ENCODE peak calls at places on chromosomes 16 and 17, in ten cellular contexts. One of them, this sample, is unnamed.

GRCh38 chr16:21277927-21278706 is at the start of gene CRYM:
- DNase-seq in activated CD8-positive, alpha-beta memory T cell treated with anti-CD3 and anti-CD28 coated beads for 1 hour: peak; percentile 5
- DNase-seq in spleen: peak; percentile 89
- DNase-seq in naive thymus-derived CD8-positive, alpha-beta T cell: peak; percentile 15
- DNase-seq in effector CD4-positive, alpha-beta T cell: peak; percentile 9
- DNase-seq in NCI-H1930: peak; percentile 75
- DNase-seq in activated effector memory CD4-positive, alpha-beta T cell treated with Interleukin-2 at 50 U/mL for 16 hours: no peak
- DNase-seq in A172: peak; percentile 40
- DNase-seq in NCI-H1092: peak; percentile 9
- DNase-seq in WTC11: peak; percentile 82
- DNase-seq in this sample: no peak

GRCh38 chr16:56246051-56246817 is 54.9 kb downstream of the GNAO1 start:
- DNase-seq in NCI-H1930: no peak
- DNase-seq in naive thymus-derived CD8-positive, alpha-beta T cell: no peak
- DNase-seq in effector CD4-positive, alpha-beta T cell: no peak
- DNase-seq in activated effector memory CD4-positive, alpha-beta T cell treated with Interleukin-2 at 50 U/mL for 16 hours: no peak
- DNase-seq in activated CD8-positive, alpha-beta memory T cell treated with anti-CD3 and anti-CD28 coated beads for 1 hour: no peak
- DNase-seq in WTC11: no peak
- DNase-seq in A172: peak; percentile 70
- DNase-seq in NCI-H1092: no peak
- DNase-seq in spleen: no peak
- DNase-seq in this sample: no peak

GRCh38 chr17:32111141-32111771 is 31.0 kb upstream of the RHOT1 start:
- DNase-seq in A172: peak; percentile 28
- DNase-seq in spleen: no peak
- DNase-seq in NCI-H1930: peak; percentile 88
- DNase-seq in activated CD8-positive, alpha-beta memory T cell treated with anti-CD3 and anti-CD28 coated beads for 1 hour: no peak
- DNase-seq in activated effector memory CD4-positive, alpha-beta T cell treated with Interleukin-2 at 50 U/mL for 16 hours: peak; percentile 8
- DNase-seq in effector CD4-positive, alpha-beta T cell: no peak
- DNase-seq in WTC11: peak; percentile 73
- DNase-seq in NCI-H1092: no peak
- DNase-seq in naive thymus-derived CD8-positive, alpha-beta T cell: peak; percentile 47
- DNase-seq in this sample: peak; percentile 42

GRCh38 chr17:385195-385835 is 32.7 kb upstream of the RPH3AL start:
- DNase-seq in WTC11: peak; percentile 63
- DNase-seq in effector CD4-positive, alpha-beta T cell: no peak
- DNase-seq in naive thymus-derived CD8-positive, alpha-beta T cell: no peak
- DNase-seq in activated CD8-positive, alpha-beta memory T cell treated with anti-CD3 and anti-CD28 coated beads for 1 hour: peak; percentile 13
- DNase-seq in A172: no peak
- DNase-seq in activated effector memory CD4-positive, alpha-beta T cell treated with Interleukin-2 at 50 U/mL for 16 hours: no peak
- DNase-seq in NCI-H1930: no peak
- DNase-seq in spleen: peak; percentile 83
- DNase-seq in NCI-H1092: no peak
- DNase-seq in this sample: no peak

GRCh38 chr16:30006095-30006473 is 4.7 kb downstream of the DOC2A start:
- DNase-seq in spleen: no peak
- DNase-seq in effector CD4-positive, alpha-beta T cell: no peak
- DNase-seq in WTC11: no peak
- DNase-seq in NCI-H1092: no peak
- DNase-seq in NCI-H1930: no peak
- DNase-seq in activated CD8-positive, alpha-beta memory T cell treated with anti-CD3 and anti-CD28 coated beads for 1 hour: no peak
- DNase-seq in activated effector memory CD4-positive, alpha-beta T cell treated with Interleukin-2 at 50 U/mL for 16 hours: no peak
- DNase-seq in naive thymus-derived CD8-positive, alpha-beta T cell: no peak
- DNase-seq in A172: no peak
- DNase-seq in this sample: no peak

GRCh38 chr16:66923247-66923851 is 2.0 kb downstream of the RRAD start:
- DNase-seq in WTC11: no peak
- DNase-seq in naive thymus-derived CD8-positive, alpha-beta T cell: no peak
- DNase-seq in A172: peak; percentile 42
- DNase-seq in activated CD8-positive, alpha-beta memory T cell treated with anti-CD3 and anti-CD28 coated beads for 1 hour: no peak
- DNase-seq in spleen: no peak
- DNase-seq in NCI-H1930: no peak
- DNase-seq in effector CD4-positive, alpha-beta T cell: no peak
- DNase-seq in NCI-H1092: peak; percentile 83
- DNase-seq in activated effector memory CD4-positive, alpha-beta T cell treated with Interleukin-2 at 50 U/mL for 16 hours: no peak
- DNase-seq in this sample: no peak

GRCh38 chr17:61411944-61412859 is 12.6 kb downstream of the TBX2 start:
- DNase-seq in activated CD8-positive, alpha-beta memory T cell treated with anti-CD3 and anti-CD28 coated beads for 1 hour: peak; percentile 69
- DNase-seq in activated effector memory CD4-positive, alpha-beta T cell treated with Interleukin-2 at 50 U/mL for 16 hours: peak; percentile 71
- DNase-seq in effector CD4-positive, alpha-beta T cell: peak; percentile 65
- DNase-seq in WTC11: peak; percentile 81
- DNase-seq in spleen: peak; percentile 95
- DNase-seq in A172: peak; percentile 50
- DNase-seq in NCI-H1092: peak; percentile 52
- DNase-seq in NCI-H1930: peak; percentile 91
- DNase-seq in naive thymus-derived CD8-positive, alpha-beta T cell: peak; percentile 64
- DNase-seq in this sample: peak; percentile 73

GRCh38 chr16:70695351-70696070 is 9.7 kb upstream of the MTSS2 start:
- DNase-seq in naive thymus-derived CD8-positive, alpha-beta T cell: no peak
- DNase-seq in effector CD4-positive, alpha-beta T cell: no peak
- DNase-seq in A172: peak; percentile 87
- DNase-seq in spleen: peak; percentile 87
- DNase-seq in activated CD8-positive, alpha-beta memory T cell treated with anti-CD3 and anti-CD28 coated beads for 1 hour: no peak
- DNase-seq in NCI-H1930: no peak
- DNase-seq in activated effector memory CD4-positive, alpha-beta T cell treated with Interleukin-2 at 50 U/mL for 16 hours: no peak
- DNase-seq in WTC11: no peak
- DNase-seq in NCI-H1092: peak; percentile 47
- DNase-seq in this sample: no peak

GRCh38 chr16:74107795-74108610 is 188.6 kb upstream of the PSMD7 start:
- DNase-seq in naive thymus-derived CD8-positive, alpha-beta T cell: no peak
- DNase-seq in effector CD4-positive, alpha-beta T cell: no peak
- DNase-seq in activated effector memory CD4-positive, alpha-beta T cell treated with Interleukin-2 at 50 U/mL for 16 hours: no peak
- DNase-seq in NCI-H1930: no peak
- DNase-seq in activated CD8-positive, alpha-beta memory T cell treated with anti-CD3 and anti-CD28 coated beads for 1 hour: no peak
- DNase-seq in A172: peak; percentile 57
- DNase-seq in NCI-H1092: no peak
- DNase-seq in WTC11: peak; percentile 80
- DNase-seq in spleen: no peak
- DNase-seq in this sample: no peak

GRCh38 chr17:57350266-57350665 is 93.9 kb downstream of the MSI2 start:
- DNase-seq in A172: no peak
- DNase-seq in spleen: no peak
- DNase-seq in WTC11: no peak
- DNase-seq in effector CD4-positive, alpha-beta T cell: no peak
- DNase-seq in NCI-H1930: no peak
- DNase-seq in activated CD8-positive, alpha-beta memory T cell treated with anti-CD3 and anti-CD28 coated beads for 1 hour: no peak
- DNase-seq in activated effector memory CD4-positive, alpha-beta T cell treated with Interleukin-2 at 50 U/mL for 16 hours: no peak
- DNase-seq in NCI-H1092: no peak
- DNase-seq in naive thymus-derived CD8-positive, alpha-beta T cell: no peak
- DNase-seq in this sample: no peak

GRCh38 chr17:48637323-48638260 is 11.4 kb upstream of the HOXB9 start:
- DNase-seq in A172: peak; percentile 45
- DNase-seq in WTC11: no peak
- DNase-seq in activated CD8-positive, alpha-beta memory T cell treated with anti-CD3 and anti-CD28 coated beads for 1 hour: no peak
- DNase-seq in NCI-H1092: no peak
- DNase-seq in naive thymus-derived CD8-positive, alpha-beta T cell: no peak
- DNase-seq in effector CD4-positive, alpha-beta T cell: no peak
- DNase-seq in spleen: no peak
- DNase-seq in NCI-H1930: no peak
- DNase-seq in activated effector memory CD4-positive, alpha-beta T cell treated with Interleukin-2 at 50 U/mL for 16 hours: no peak
- DNase-seq in this sample: no peak

GRCh38 chr16:88328313-88328660 is 54.5 kb upstream of the ZNF469 start:
- DNase-seq in activated effector memory CD4-positive, alpha-beta T cell treated with Interleukin-2 at 50 U/mL for 16 hours: no peak
- DNase-seq in WTC11: no peak
- DNase-seq in effector CD4-positive, alpha-beta T cell: no peak
- DNase-seq in spleen: no peak
- DNase-seq in naive thymus-derived CD8-positive, alpha-beta T cell: no peak
- DNase-seq in A172: no peak
- DNase-seq in activated CD8-positive, alpha-beta memory T cell treated with anti-CD3 and anti-CD28 coated beads for 1 hour: no peak
- DNase-seq in NCI-H1930: no peak
- DNase-seq in NCI-H1092: no peak
- DNase-seq in this sample: no peak

GRCh38 chr16:12213180-12213579 is 236.6 kb downstream of the SNX29 start:
- DNase-seq in WTC11: no peak
- DNase-seq in naive thymus-derived CD8-positive, alpha-beta T cell: no peak
- DNase-seq in A172: no peak
- DNase-seq in effector CD4-positive, alpha-beta T cell: no peak
- DNase-seq in NCI-H1930: no peak
- DNase-seq in NCI-H1092: no peak
- DNase-seq in activated effector memory CD4-positive, alpha-beta T cell treated with Interleukin-2 at 50 U/mL for 16 hours: no peak
- DNase-seq in activated CD8-positive, alpha-beta memory T cell treated with anti-CD3 and anti-CD28 coated beads for 1 hour: no peak
- DNase-seq in spleen: no peak
- DNase-seq in this sample: no peak

GRCh38 chr16:86984975-86985655 is 332.1 kb downstream of the C16orf95 start:
- DNase-seq in naive thymus-derived CD8-positive, alpha-beta T cell: no peak
- DNase-seq in NCI-H1930: no peak
- DNase-seq in WTC11: peak; percentile 33
- DNase-seq in A172: peak; percentile 84
- DNase-seq in NCI-H1092: no peak
- DNase-seq in effector CD4-positive, alpha-beta T cell: no peak
- DNase-seq in spleen: no peak
- DNase-seq in activated CD8-positive, alpha-beta memory T cell treated with anti-CD3 and anti-CD28 coated beads for 1 hour: no peak
- DNase-seq in activated effector memory CD4-positive, alpha-beta T cell treated with Interleukin-2 at 50 U/mL for 16 hours: no peak
- DNase-seq in this sample: no peak

GRCh38 chr16:56776562-56776961 is 46.6 kb downstream of the NUP93 start:
- DNase-seq in NCI-H1092: peak; percentile 16
- DNase-seq in naive thymus-derived CD8-positive, alpha-beta T cell: no peak
- DNase-seq in activated effector memory CD4-positive, alpha-beta T cell treated with Interleukin-2 at 50 U/mL for 16 hours: no peak
- DNase-seq in spleen: no peak
- DNase-seq in effector CD4-positive, alpha-beta T cell: no peak
- DNase-seq in NCI-H1930: no peak
- DNase-seq in WTC11: no peak
- DNase-seq in A172: no peak
- DNase-seq in activated CD8-positive, alpha-beta memory T cell treated with anti-CD3 and anti-CD28 coated beads for 1 hour: no peak
- DNase-seq in this sample: no peak